ENCODE peak calls at places on chromosomes 12 and 14, in eight cellular contexts. C is heart left ventricle; F is AG04450; R is H7; P is stimulated activated CD8-positive, alpha-beta memory T cell treated with anti-CD3 and anti-CD28 coated beads, Interleukin-12 subunit alpha, Interleukin-12 subunit beta, amount 100 ng/mL, for 1 hour; E is stimulated activated CD4-positive, alpha-beta T cell treated with anti-CD3 and anti-CD28 coated beads, Interleukin-12 subunit alpha, Interleukin-12 subunit beta, amount 100 ng/mL, for 4 hours; J is bronchial epithelial cell; Y is frontal cortex. T is an unnamed sample.

GRCh38 chr14:99879401-99880295 is 86.4 kb downstream of the EML1 start:
- DNase-seq in C (no peak), F (peak), R (no peak), P (no peak), E (no peak), J (peak), Y (no peak), T (no peak)

GRCh38 chr14:79016828-79017505 is 846.8 kb downstream of the NRXN3 start:
- DNase-seq in C (no peak), F (peak), R (no peak), P (no peak), E (no peak), J (peak), Y (no peak), T (no peak)

GRCh38 chr12:58529114-58529665 is 391.1 kb downstream of the LRIG3 start:
- DNase-seq in C (no peak), F (no peak), R (no peak), P (no peak), E (no peak), J (peak), Y (no peak), T (no peak)

GRCh38 chr12:115763982-115764621 is 513.4 kb downstream of the MED13L start:
- DNase-seq in C (no peak), F (no peak), R (no peak), P (no peak), E (no peak), J (peak), Y (no peak), T (no peak)

GRCh38 chr12:89243786-89244185 is 108.5 kb downstream of the DUSP6 start:
- DNase-seq in C (no peak), F (no peak), R (no peak), P (no peak), E (no peak), J (peak), Y (no peak), T (no peak)

GRCh38 chr14:65566820-65567522 is 154.4 kb downstream of the FUT8 start:
- DNase-seq in C (no peak), F (no peak), R (no peak), P (no peak), E (no peak), J (peak), Y (no peak), T (no peak)

GRCh38 chr14:90903101-90903500 is 86.9 kb upstream of the TTC7B start:
- DNase-seq in C (peak), F (peak), R (peak), P (peak), E (peak), J (peak), Y (peak), T (peak)

GRCh38 chr14:95660550-95661515 is 25.4 kb upstream of the TCL1B start:
- DNase-seq in C (no peak), F (no peak), R (no peak), P (no peak), E (no peak), J (no peak), Y (no peak), T (no peak)

GRCh38 chr12:11881835-11882234 is 188.9 kb upstream of the BCL2L14 start:
- DNase-seq in C (no peak), F (no peak), R (no peak), P (no peak), E (no peak), J (no peak), Y (no peak), T (no peak)

GRCh38 chr12:68158427-68158826 is 1.1 kb downstream of the IFNG start:
- DNase-seq in C (no peak), F (no peak), R (peak), P (no peak), E (no peak), J (peak), Y (no peak), T (no peak)

GRCh38 chr12:129351481-129351880 is 498.2 kb downstream of the GLT1D1 start:
- DNase-seq in C (no peak), F (no peak), R (no peak), P (no peak), E (no peak), J (no peak), Y (no peak), T (no peak)

GRCh38 chr14:24839617-24840203 is 205.7 kb upstream of the GZMB start:
- DNase-seq in C (no peak), F (no peak), R (no peak), P (no peak), E (no peak), J (no peak), Y (no peak), T (no peak)

GRCh38 chr14:64878775-64879634 is 702 bp downstream of the SPTB start:
- DNase-seq in C (peak), F (no peak), R (peak), P (no peak), E (no peak), J (no peak), Y (no peak), T (no peak)

GRCh38 chr14:105465209-105466031 is 9.2 kb upstream of the CRIP2 start:
- DNase-seq in C (peak), F (no peak), R (peak), P (no peak), E (no peak), J (no peak), Y (peak), T (no peak)

GRCh38 chr14:68627868-68628604 is 164.8 kb downstream of the ZFP36L1 start:
- DNase-seq in C (no peak), F (no peak), R (peak), P (peak), E (peak), J (peak), Y (peak), T (no peak)

GRCh38 chr12:50056629-50056976 is 793 bp upstream of the ASIC1 start:
- DNase-seq in C (no peak), F (no peak), R (no peak), P (no peak), E (no peak), J (no peak), Y (no peak), T (no peak)

GRCh38 chr12:91154131-91154530 is 28.5 kb downstream of the DCN start:
- DNase-seq in C (no peak), F (no peak), R (no peak), P (no peak), E (no peak), J (no peak), Y (no peak), T (no peak)

GRCh38 chr14:70692210-70692609 is 50.5 kb downstream of the TTC9 start:
- DNase-seq in C (peak), F (no peak), R (no peak), P (no peak), E (no peak), J (no peak), Y (no peak), T (no peak)

GRCh38 chr14:103140316-103141109 is 17.3 kb downstream of the TNFAIP2 start:
- DNase-seq in C (no peak), F (no peak), R (no peak), P (no peak), E (no peak), J (no peak), Y (no peak), T (no peak)

GRCh38 chr14:62099091-62099490 is 336.9 kb downstream of the SNAPC1 start:
- DNase-seq in C (no peak), F (no peak), R (no peak), P (no peak), E (no peak), J (no peak), Y (no peak), T (no peak)

T was measured in NK-92 treated with Interleukin-12 subunit alpha and Interleukin-12 subunit beta, amount 100 ng/mL, for 24 hours.